ENCODE peak calls at places on chromosomes 13 and 19, in seven cellular contexts. U is stomach, Z is PC-3, R is psoas muscle, Y is astrocyte of the spinal cord, O is chondrocyte, K is uterus. H is an unnamed sample.
A peak's percentile ranks its signal among the peaks of the same experiment; 100 is the strongest.

GRCh38 chr19:39936020-39936419 is 1.6 kb upstream of the FCGBP start:
- DNase-seq in U (peak; percentile 34), Z (no peak), R (no peak), Y (no peak), O (no peak), K (no peak), H (no peak)

GRCh38 chr13:79593611-79594275 is 112.8 kb downstream of the NDFIP2 start:
- DNase-seq in U (no peak), Z (peak; percentile 40), R (no peak), Y (peak; percentile 76), O (no peak), K (no peak), H (peak; percentile 61)

GRCh38 chr13:110042253-110042652 is 255.9 kb upstream of the IRS2 start:
- DNase-seq in U (no peak), Z (no peak), R (no peak), Y (no peak), O (no peak), K (no peak), H (no peak)

GRCh38 chr13:107845911-107846310 is 369.4 kb downstream of the LIG4 start:
- DNase-seq in U (no peak), Z (no peak), R (no peak), Y (no peak), O (no peak), K (no peak), H (no peak)

GRCh38 chr13:26760835-26761582 is 423 bp upstream of the GPR12 start:
- DNase-seq in U (no peak), Z (no peak), R (no peak), Y (no peak), O (no peak), K (no peak), H (no peak)

GRCh38 chr19:13006431-13007281 is 11.4 kb downstream of the NFIX start:
- DNase-seq in U (peak; percentile 54), Z (no peak), R (peak; percentile 81), Y (no peak), O (no peak), K (peak; percentile 84), H (no peak)

GRCh38 chr19:45981350-45981749 is 7.7 kb upstream of the NOVA2 start:
- DNase-seq in U (no peak), Z (no peak), R (no peak), Y (no peak), O (no peak), K (no peak), H (no peak)

GRCh38 chr13:110015253-110015652 is 228.9 kb upstream of the IRS2 start:
- DNase-seq in U (peak; percentile 71), Z (peak; percentile 93), R (no peak), Y (peak; percentile 46), O (no peak), K (no peak), H (no peak)

GRCh38 chr19:17496337-17496997 is 15.0 kb upstream of the PGLS start:
- DNase-seq in U (peak; percentile 76), Z (peak; percentile 84), R (peak; percentile 77), Y (peak; percentile 59), O (no peak), K (peak; percentile 46), H (peak; percentile 19)

GRCh38 chr13:101785858-101786257 is 333.4 kb downstream of the ITGBL1 start:
- DNase-seq in U (no peak), Z (peak; percentile 59), R (no peak), Y (peak; percentile 41), O (no peak), K (no peak), H (peak; percentile 17)

GRCh38 chr19:5090780-5091575 is 122.1 kb downstream of the KDM4B start:
- DNase-seq in U (peak; percentile 42), Z (no peak), R (no peak), Y (peak; percentile 44), O (no peak), K (peak; percentile 40), H (no peak)
- TF ChIP-seq CTCF in U (no peak), Z (no peak), R (no peak), Y (no peak), O (peak; percentile 13), K (no peak), H (no peak)

GRCh38 chr19:14019100-14019499 is 8.8 kb upstream of the RLN3 start:
- DNase-seq in U (no peak), Z (no peak), R (no peak), Y (no peak), O (no peak), K (no peak), H (no peak)

GRCh38 chr19:14021474-14021873 is 6.5 kb upstream of the RLN3 start:
- DNase-seq in U (no peak), Z (no peak), R (no peak), Y (no peak), O (no peak), K (no peak), H (no peak)

GRCh38 chr19:14027856-14028450 is at the start of gene RLN3:
- DNase-seq in U (no peak), Z (no peak), R (no peak), Y (no peak), O (no peak), K (no peak), H (no peak)

GRCh38 chr19:14022469-14022868 is 5.5 kb upstream of the RLN3 start:
- DNase-seq in U (no peak), Z (peak; percentile 57), R (no peak), Y (peak; percentile 71), O (no peak), K (no peak), H (peak; percentile 29)

GRCh38 chr19:14023404-14024235 is 4.3 kb upstream of the RLN3 start:
- DNase-seq in U (peak; percentile 58), Z (peak; percentile 72), R (peak; percentile 34), Y (peak; percentile 40), O (no peak), K (peak; percentile 30), H (no peak)
- TF ChIP-seq CTCF in U (peak; percentile 18), Z (peak; percentile 75), R (peak; percentile 28), Y (peak; percentile 64), O (peak; percentile 72), K (peak; percentile 12), H (no peak)

GRCh38 chr13:21850013-21851006 is 179.4 kb downstream of the FGF9 start:
- DNase-seq in U (no peak), Z (no peak), R (no peak), Y (no peak), O (no peak), K (no peak), H (no peak)

GRCh38 chr13:21852043-21852442 is 181.2 kb downstream of the FGF9 start:
- DNase-seq in U (no peak), Z (no peak), R (no peak), Y (no peak), O (no peak), K (no peak), H (no peak)

GRCh38 chr13:21853779-21854178 is 182.9 kb downstream of the FGF9 start:
- DNase-seq in U (no peak), Z (no peak), R (no peak), Y (no peak), O (no peak), K (no peak), H (no peak)

GRCh38 chr13:21846605-21847004 is 175.7 kb downstream of the FGF9 start:
- DNase-seq in U (no peak), Z (no peak), R (no peak), Y (no peak), O (no peak), K (no peak), H (no peak)

GRCh38 chr13:21849323-21849722 is 178.4 kb downstream of the FGF9 start:
- DNase-seq in U (no peak), Z (peak; percentile 22), R (no peak), Y (no peak), O (no peak), K (no peak), H (no peak)
- TF ChIP-seq CTCF in U (peak; percentile 41), Z (peak; percentile 48), R (peak; percentile 27), Y (no peak), O (peak; percentile 78), K (peak; percentile 50), H (peak; percentile 39)

GRCh38 chr13:62123409-62123808 is 707.8 kb upstream of the PCDH20 start:
- DNase-seq in U (no peak), Z (no peak), R (no peak), Y (no peak), O (no peak), K (no peak), H (no peak)

GRCh38 chr13:62122434-62122833 is 706.8 kb upstream of the PCDH20 start:
- DNase-seq in U (no peak), Z (no peak), R (no peak), Y (no peak), O (no peak), K (no peak), H (no peak)

GRCh38 chr13:62125451-62125850 is 709.8 kb upstream of the PCDH20 start:
- DNase-seq in U (no peak), Z (no peak), R (no peak), Y (no peak), O (no peak), K (no peak), H (no peak)

DNA sequence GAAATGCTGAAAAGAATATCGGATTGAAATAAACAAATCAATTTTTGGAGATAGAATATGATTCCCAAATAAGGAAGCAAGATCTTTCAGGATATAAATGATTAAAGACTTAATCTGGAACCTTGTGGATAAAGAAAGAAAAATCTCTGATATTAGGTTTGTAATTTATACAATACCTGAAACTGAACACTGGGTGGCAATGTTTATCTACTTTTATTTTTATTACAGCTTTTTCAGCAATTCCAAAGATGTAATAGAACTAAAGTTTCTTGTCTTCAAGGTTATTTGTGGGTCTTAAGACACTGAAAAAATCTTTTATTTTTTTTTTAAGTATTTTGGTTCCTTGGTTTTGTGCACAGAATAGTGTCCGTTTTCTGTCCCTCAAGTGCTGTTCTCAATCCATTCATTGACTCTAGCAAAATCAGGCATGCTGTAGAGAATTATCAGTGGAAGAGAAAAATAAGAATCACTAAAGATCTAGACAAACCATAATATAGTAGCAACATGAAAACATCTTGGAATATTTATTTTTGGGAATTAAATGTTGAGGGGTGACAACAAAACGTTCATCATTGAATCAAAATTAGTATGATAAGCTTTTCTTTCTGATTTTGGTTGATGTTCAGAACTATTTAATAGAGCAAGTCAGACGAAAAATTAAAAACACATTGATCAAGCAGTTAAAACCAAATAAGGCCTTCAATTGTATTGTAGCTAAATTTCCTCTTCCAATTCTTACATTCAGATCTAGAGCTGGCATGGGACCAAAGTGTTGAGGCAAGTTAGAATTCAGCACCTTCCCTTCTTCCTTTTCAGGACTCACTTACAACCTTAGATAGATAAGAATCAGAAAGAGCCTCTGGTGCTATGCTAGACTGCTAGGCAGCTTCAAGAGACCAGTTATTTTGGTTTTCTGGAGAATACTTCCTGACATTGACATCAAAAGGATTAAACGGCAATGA is 704.4 kb upstream of the PCDH20 start:
- DNase-seq in U (no peak), Z (peak; percentile 31), R (no peak), Y (peak; percentile 36), O (no peak), K (no peak), H (no peak)
- TF ChIP-seq CTCF in U (no peak), Z (peak; percentile 53), R (peak; percentile 30), Y (peak; percentile 14), O (peak; percentile 90), K (no peak), H (peak; percentile 75)

GRCh38 chr13:44876782-44877324 is 112.4 kb downstream of the NUFIP1 start:
- DNase-seq in U (no peak), Z (no peak), R (no peak), Y (no peak), O (no peak), K (no peak), H (no peak)
- TF ChIP-seq CTCF in U (no peak), Z (peak; percentile 46), R (no peak), Y (peak; percentile 43), O (peak; percentile 59), K (peak; percentile 5), H (peak; percentile 70)

H was measured in HFFc6.